ENCODE peak calls at places on chromosomes 7 and 10, in nine cellular contexts. Z is cardiac muscle cell; O is BJ; D is CD8-positive, alpha-beta T cell; Y is WERI-Rb-1; W is endothelial cell; B is choroid plexus epithelial cell; L is CD4-positive, alpha-beta T cell; S is A549. A is an unnamed sample.
A peak's percentile ranks its signal among the peaks of the same experiment; 100 is the strongest.

GRCh38 chr7:150450491-150450992 is at the start of gene GIMAP8:
- DNase-seq in W (peak; percentile 64), B (no peak), D (peak; percentile 37), O (no peak), Y (no peak), Z (peak; percentile 4), L (peak; percentile 49), S (no peak), A (no peak)

GRCh38 chr10:111323567-111323966 is 246.7 kb downstream of the ADRA2A start:
- DNase-seq in L (no peak), O (no peak), W (no peak), Y (no peak), Z (no peak), B (peak; percentile 10), S (peak; percentile 3), D (no peak), A (no peak)

GRCh38 chr7:1397491-1398327 is 61.6 kb downstream of the MICALL2 start:
- DNase-seq in Z (peak; percentile 79), L (no peak), S (no peak), D (no peak), W (no peak), B (peak; percentile 30), O (no peak), Y (no peak), A (no peak)

GRCh38 chr7:78215199-78215598 is 416.6 kb downstream of the PHTF2 start:
- DNase-seq in Z (no peak), W (no peak), O (no peak), L (no peak), Y (no peak), B (no peak), S (no peak), D (no peak), A (no peak)

GRCh38 chr7:132806834-132807233 is 230.6 kb upstream of the PLXNA4 start:
- DNase-seq in Y (no peak), B (no peak), D (no peak), W (no peak), O (no peak), Z (peak; percentile 23), L (no peak), S (no peak), A (no peak)

GRCh38 chr7:141697211-141697871 is 4.6 kb downstream of the DENND11 start:
- DNase-seq in S (no peak), Y (no peak), L (no peak), B (peak; percentile 8), Z (no peak), O (no peak), D (no peak), W (no peak), A (no peak)

GRCh38 chr10:74153123-74153522 is 2.1 kb downstream of the ADK start:
- DNase-seq in L (no peak), O (no peak), D (no peak), W (no peak), B (peak; percentile 93), Y (no peak), Z (peak; percentile 84), S (peak; percentile 46), A (no peak)

GRCh38 chr7:4612939-4613841 is 68.9 kb upstream of the FOXK1 start:
- DNase-seq in B (peak; percentile 62), O (no peak), W (no peak), L (no peak), D (no peak), Z (peak; percentile 72), Y (no peak), S (no peak), A (no peak)

GRCh38 chr7:96061844-96062243 is 260.1 kb downstream of the SLC25A13 start:
- DNase-seq in B (peak; percentile 7), W (no peak), S (no peak), O (no peak), Y (no peak), L (no peak), Z (peak; percentile 18), D (no peak), A (no peak)

GRCh38 chr10:2985729-2986232 is 81.6 kb upstream of the PFKP start:
- DNase-seq in Y (no peak), W (no peak), O (no peak), D (no peak), Z (no peak), L (no peak), S (peak; percentile 53), B (peak; percentile 43), A (no peak)
- TF ChIP-seq CTCF in Y (no peak), W (no peak), O (no peak), D (no peak), Z (no peak), L (no peak), S (no peak), B (no peak), A (no peak)

GRCh38 chr7:134520130-134520529 is 7.2 kb upstream of the AKR1B10 start:
- DNase-seq in S (no peak), O (no peak), L (no peak), Y (no peak), D (no peak), B (peak; percentile 49), Z (no peak), W (no peak), A (no peak)
- TF ChIP-seq CTCF in S (peak; percentile 76), O (peak; percentile 41), L (no peak), Y (no peak), D (no peak), B (peak; percentile 36), Z (peak; percentile 22), W (no peak), A (no peak)

GRCh38 chr7:83663131-83663530 is 14.2 kb upstream of the SEMA3E start:
- DNase-seq in Z (no peak), Y (no peak), O (no peak), S (no peak), B (no peak), W (no peak), D (no peak), L (no peak), A (no peak)
- TF ChIP-seq CTCF in Z (no peak), Y (no peak), O (no peak), S (no peak), B (no peak), W (no peak), D (no peak), L (no peak), A (no peak)

GRCh38 chr7:17530741-17531417 is 232.4 kb downstream of the AHR start:
- DNase-seq in L (no peak), Z (peak; percentile 93), Y (no peak), S (no peak), W (no peak), O (no peak), D (no peak), B (peak; percentile 72), A (no peak)
- TF ChIP-seq CTCF in L (no peak), Z (peak; percentile 28), Y (no peak), S (peak; percentile 32), W (peak; percentile 15), O (peak; percentile 17), D (no peak), B (peak; percentile 32), A (no peak)

DNA sequence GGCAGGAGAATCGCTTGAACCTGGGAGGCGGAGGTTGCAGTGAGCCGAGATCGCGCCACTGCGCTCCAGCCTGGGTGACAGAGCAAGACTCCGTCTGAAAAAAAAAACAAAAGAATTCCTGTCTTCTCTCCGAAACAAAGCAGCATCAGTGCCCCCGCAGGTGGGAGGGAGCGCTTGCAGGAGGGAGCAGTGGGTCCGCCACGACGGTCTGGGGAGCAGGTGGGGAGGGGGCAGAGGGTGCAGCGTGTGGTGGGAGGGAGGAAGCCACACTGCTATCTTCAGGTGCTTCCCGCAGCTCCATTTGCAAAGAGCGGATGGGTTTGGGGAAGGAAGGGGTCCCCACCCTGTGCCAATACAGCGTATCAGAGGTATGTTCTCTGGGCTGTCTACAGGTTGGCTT is 31.7 kb downstream of the LIMK1 start:
- DNase-seq in D (no peak), Z (no peak), B (no peak), Y (peak; percentile 32), O (no peak), S (peak; percentile 21), W (peak; percentile 15), L (no peak), A (no peak)
- TF ChIP-seq CTCF in D (no peak), Z (no peak), B (peak; percentile 26), Y (peak; percentile 32), O (no peak), S (no peak), W (no peak), L (no peak), A (no peak)

DNA sequence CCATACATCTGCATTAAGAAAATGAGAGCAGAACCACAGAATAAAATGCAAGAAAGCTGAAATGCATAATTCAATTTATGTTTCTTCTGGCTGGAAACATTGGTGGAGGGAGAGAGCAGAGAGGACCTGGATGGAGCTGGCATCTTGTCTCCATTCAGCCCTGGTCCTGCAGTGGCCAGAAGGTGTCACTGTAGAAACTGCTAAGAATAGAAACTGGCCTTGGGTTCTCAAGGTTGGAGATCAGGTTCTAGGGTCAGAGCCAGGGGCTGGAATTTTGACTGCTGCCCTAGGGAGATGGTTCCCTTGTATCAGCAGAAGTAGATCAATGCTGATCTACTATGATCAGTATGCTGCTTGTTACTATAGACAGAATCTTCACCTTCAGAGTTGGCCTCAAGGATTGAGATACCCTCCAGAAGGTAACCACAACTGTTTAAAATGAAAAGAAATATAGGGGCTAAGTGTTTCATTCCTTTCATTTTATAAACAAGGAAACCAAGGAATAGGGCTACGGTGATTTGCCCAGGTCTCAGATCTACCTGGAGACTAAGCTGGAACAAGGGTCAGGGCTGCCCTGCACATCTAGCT is 13.1 kb downstream of the TAS2R41 start:
- DNase-seq in S (peak; percentile 45), Z (peak; percentile 49), O (no peak), L (no peak), Y (peak; percentile 57), B (peak; percentile 55), W (peak; percentile 32), D (no peak), A (no peak)
- TF ChIP-seq CTCF in S (peak; percentile 69), Z (peak; percentile 72), O (peak; percentile 78), L (no peak), Y (peak; percentile 80), B (peak; percentile 83), W (no peak), D (no peak), A (peak; percentile 42)

GRCh38 chr7:94276797-94277196 is 117.9 kb upstream of the COL1A2 start:
- DNase-seq in B (peak; percentile 75), D (no peak), L (no peak), Z (peak; percentile 62), W (no peak), S (peak; percentile 57), Y (peak; percentile 37), O (no peak), A (no peak)
- TF ChIP-seq CTCF in B (peak; percentile 50), D (no peak), L (no peak), Z (peak; percentile 27), W (no peak), S (peak; percentile 73), Y (peak; percentile 45), O (peak; percentile 59), A (peak; percentile 43)